ENCODE peak calls at places on chromosomes 7 and 10, in four cellular contexts. V is tibial nerve, F is IMR-90, A is A549. N is an unnamed sample.
A peak's percentile ranks its signal among the peaks of the same experiment; 100 is the strongest.

GRCh38 chr10:95430231-95430951 is 130.8 kb downstream of the SORBS1 start:
- DNase-seq in A (peak; percentile 70), F (peak; percentile 44), V (peak; percentile 45), N (peak; percentile 25)

GRCh38 chr10:111348049-111348448 is 271.2 kb downstream of the ADRA2A start:
- DNase-seq in F (no peak), V (no peak), A (no peak), N (no peak)

GRCh38 chr7:79778786-79779382 is 325.4 kb upstream of the MAGI2 start:
- DNase-seq in A (no peak), V (no peak), F (peak; percentile 94), N (no peak)

GRCh38 chr7:116337800-116338199 is 127.5 kb downstream of the TES start:
- DNase-seq in V (no peak), A (no peak), F (peak; percentile 65), N (no peak)

GRCh38 chr7:150793569-150794238 is 6.5 kb downstream of the TMEM176B start:
- DNase-seq in V (no peak), A (no peak), F (no peak), N (no peak)

GRCh38 chr7:22255834-22256233 is 101.1 kb downstream of the RAPGEF5 start:
- DNase-seq in F (no peak), V (no peak), A (no peak), N (no peak)

GRCh38 chr7:51226042-51226755 is 90.4 kb downstream of the COBL start:
- DNase-seq in V (no peak), A (no peak), F (no peak), N (no peak)

GRCh38 chr10:72353028-72353962 is 1.4 kb downstream of the DNAJB12 start:
- DNase-seq in V (no peak), F (peak; percentile 40), A (peak; percentile 36), N (no peak)

GRCh38 chr10:77641344-77641743 is 3.7 kb upstream of the KCNMA1 start:
- DNase-seq in A (no peak), V (no peak), F (no peak), N (no peak)

GRCh38 chr7:132618271-132618955 is 42.1 kb upstream of the PLXNA4 start:
- DNase-seq in V (no peak), A (no peak), F (no peak), N (no peak)
- H3K27ac ChIP-seq in V (no peak overlapping the region), A (no peak overlapping the region), F (no peak overlapping the region), N (no peak overlapping the region)

GRCh38 chr10:128934492-128934891 is 532.5 kb upstream of the MGMT start:
- DNase-seq in V (no peak), A (no peak), F (no peak), N (no peak)
- TF ChIP-seq POLR2A in V (no peak), A (no peak), F (no peak), N (no peak)

GRCh38 chr10:74055383-74056065 is 57.6 kb downstream of the VCL start:
- DNase-seq in V (no peak), F (no peak), A (no peak), N (no peak)
- H3K4me3 ChIP-seq in V (no peak overlapping the region), F (no peak overlapping the region), A (no peak overlapping the region), N (no peak overlapping the region)

GRCh38 chr10:113937258-113937657 is 82.8 kb downstream of the NHLRC2 start:
- DNase-seq in A (no peak), F (no peak), V (no peak), N (no peak)

GRCh38 chr10:113933894-113934532 is 79.6 kb downstream of the NHLRC2 start:
- DNase-seq in F (no peak), V (no peak), A (no peak), N (no peak)

GRCh38 chr10:113939212-113939860 is 84.9 kb downstream of the NHLRC2 start:
- DNase-seq in A (no peak), V (no peak), F (no peak), N (no peak)

GRCh38 chr10:113941140-113941539 is 86.7 kb downstream of the NHLRC2 start:
- DNase-seq in F (no peak), A (no peak), V (no peak), N (no peak)

GRCh38 chr10:113937756-113938155 is 83.3 kb downstream of the NHLRC2 start:
- DNase-seq in F (no peak), V (no peak), A (no peak), N (no peak)
- H3K27ac ChIP-seq in F (no peak overlapping the region), V (no peak overlapping the region), A (no peak overlapping the region), N (no peak overlapping the region)

GRCh38 chr7:7969306-7970112 is 913 bp downstream of the GLCCI1 start:
- DNase-seq in A (peak; percentile 34), F (peak; percentile 40), V (peak; percentile 24), N (peak; percentile 62)
- TF ChIP-seq POLR2A in A (peak; percentile 28), F (no peak), V (no peak), N (no peak)

DNA sequence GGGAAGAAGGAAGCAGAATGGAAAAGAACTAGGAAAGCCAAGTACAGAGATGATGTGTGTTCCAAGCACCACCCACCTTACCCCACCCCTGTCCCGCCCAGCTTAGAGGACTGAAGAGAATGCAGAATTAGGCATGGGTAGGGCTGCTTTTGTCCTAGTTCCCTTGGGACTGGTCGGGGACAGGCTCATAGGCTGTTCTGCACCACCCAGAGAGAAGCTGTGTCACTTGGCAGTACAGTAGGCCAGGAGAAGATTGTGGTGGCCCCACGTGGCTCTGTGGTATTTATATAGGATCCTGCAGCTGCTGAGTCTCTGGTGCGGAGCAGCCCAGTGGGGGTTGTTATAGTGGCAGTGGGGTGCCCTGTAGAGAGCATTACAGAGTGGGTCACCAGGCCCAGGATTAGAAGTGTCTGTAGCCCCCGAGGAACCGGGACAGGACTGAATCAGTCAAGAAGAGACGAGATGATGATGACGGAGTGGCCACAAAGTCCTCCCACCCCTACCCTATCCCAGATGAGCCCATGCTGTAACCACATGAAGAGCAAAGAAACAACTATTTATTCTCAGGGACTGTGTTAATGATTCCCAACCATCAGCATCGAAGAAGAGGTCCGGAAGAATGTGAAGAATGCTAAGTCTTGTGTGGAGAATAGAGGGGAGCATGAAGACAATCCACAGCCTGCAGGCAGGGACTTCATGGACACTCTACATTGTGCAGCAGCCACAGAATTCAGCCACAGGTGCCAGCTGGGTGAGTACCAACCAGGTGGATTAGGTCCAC is 88.9 kb downstream of the C1GALT1 start:
- DNase-seq in V (no peak), F (no peak), A (no peak), N (no peak)
- H3K4me3 ChIP-seq in V (no peak overlapping the region), F (no peak overlapping the region), A (no peak overlapping the region), N (no peak overlapping the region)

DNA sequence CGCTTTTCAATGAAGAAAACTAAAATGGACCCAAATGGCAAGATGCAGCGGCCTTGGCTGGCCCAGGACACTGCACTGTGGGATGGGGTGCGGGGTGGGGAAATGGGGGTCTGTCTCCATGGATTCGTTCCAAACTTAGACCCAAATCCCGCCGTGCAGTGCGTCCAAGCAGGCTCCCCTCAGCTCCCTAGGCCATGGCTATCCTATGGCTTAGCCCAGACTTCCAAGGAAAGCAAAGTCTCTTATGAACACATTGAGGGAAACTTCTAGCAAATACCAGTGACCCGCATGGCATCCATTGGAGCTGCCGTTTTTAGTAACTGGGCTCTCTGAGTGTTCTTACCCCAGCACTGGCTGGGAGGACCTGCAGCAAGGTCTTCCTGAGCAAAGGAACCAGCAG is 122.5 kb downstream of the EBF3 start:
- DNase-seq in F (no peak), V (no peak), A (no peak), N (no peak)
- H3K27ac ChIP-seq in F (no peak overlapping the region), V (no peak overlapping the region), A (no peak overlapping the region), N (no peak overlapping the region)

DNA sequence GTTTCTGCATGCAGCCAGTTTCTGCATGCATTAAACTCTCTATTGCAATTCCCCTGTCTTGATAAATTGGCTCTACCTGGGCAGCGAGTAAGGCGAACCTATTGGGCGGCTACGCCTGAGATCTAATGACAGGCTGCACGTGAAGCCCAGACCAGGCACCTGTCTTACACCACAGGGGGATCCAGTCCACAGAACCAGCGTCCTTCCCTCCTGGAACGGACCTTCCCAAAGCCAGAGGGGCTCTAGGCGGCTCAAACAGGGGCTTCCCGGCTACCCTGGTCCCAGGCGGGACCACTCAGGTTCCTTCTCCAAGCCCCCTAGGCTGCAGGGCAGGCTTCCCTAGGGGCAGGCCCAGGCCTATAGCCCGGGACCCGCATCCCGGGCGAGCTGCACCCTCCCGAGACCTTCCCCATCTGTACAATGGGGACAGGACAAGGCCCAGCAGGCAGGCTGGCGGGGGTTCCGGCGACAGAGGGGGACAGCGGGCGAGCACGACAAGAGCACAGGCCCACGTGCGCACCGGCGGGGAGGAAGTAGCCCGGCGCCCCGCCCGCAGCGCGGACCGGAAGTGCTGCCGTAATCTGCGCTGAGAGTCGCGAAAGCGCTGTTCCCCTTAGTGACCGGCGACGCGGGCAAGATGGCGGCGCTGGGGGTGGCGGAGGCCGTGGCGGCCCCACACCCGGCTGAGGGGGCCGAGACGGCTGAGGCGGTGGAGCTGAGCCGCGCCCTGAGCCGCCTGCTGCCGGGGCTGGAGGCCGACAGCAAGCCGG is at the start of gene DNAAF5:
- DNase-seq in F (peak; percentile 81), V (peak; percentile 63), A (peak; percentile 81), N (peak; percentile 91)
- TF ChIP-seq POLR2A in F (no peak), V (no peak), A (peak; percentile 54), N (no peak)

GRCh38 chr10:42952358-42952757 is 124.5 kb upstream of the RET start:
- DNase-seq in A (no peak), F (no peak), V (no peak), N (peak; percentile 13)

GRCh38 chr10:42949287-42949686 is 127.6 kb upstream of the RET start:
- DNase-seq in V (no peak), A (no peak), F (no peak), N (no peak)

GRCh38 chr10:42952931-42953683 is 123.8 kb upstream of the RET start:
- DNase-seq in F (no peak), A (no peak), V (no peak), N (no peak)

GRCh38 chr10:42951486-42952251 is 125.2 kb upstream of the RET start:
- DNase-seq in A (no peak), V (no peak), F (no peak), N (peak; percentile 14)

DNA sequence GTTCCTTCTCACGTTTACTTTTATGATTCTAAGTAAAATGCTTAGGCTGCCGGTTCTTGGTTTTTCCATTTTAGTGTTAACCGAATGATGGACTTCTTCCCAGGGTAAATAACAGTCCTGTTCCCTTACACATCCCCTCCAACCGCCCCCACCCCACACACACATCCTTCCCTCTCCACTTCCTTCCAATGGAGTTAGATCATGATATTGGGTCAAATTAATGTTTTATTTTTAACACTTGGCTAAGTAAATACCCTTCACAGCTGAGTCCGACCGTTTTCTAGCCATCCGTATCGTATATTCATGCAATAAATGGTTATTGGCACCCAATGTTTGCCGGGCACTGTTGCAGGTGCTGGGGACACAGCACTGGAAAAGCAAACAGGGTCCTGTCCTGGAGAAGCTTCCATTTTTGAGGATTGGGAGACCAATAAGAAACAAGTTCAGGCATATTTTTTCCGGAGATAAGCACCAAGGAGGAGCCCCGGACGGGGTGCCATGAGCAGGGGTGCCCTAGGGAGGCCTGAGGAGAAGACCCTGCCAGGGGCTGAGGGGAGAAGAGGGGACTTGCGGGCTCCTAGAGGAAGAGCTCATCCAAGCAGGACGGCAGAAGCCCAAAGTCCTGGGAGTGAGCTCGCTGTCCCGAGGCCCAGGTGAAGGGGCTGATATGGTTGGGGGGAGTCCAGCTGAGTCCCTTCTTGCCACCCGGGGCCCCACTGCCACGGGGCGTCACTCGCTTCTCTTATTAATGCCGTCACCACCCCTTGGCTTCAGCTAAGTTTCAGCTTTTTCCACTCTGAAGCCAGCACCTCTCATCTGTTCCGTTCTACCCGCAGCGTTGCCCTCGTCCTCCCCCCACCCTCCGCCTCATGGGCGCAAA is 126.0 kb upstream of the RET start:
- DNase-seq in V (no peak), F (no peak), A (no peak), N (peak; percentile 29)
- H3K4me3 ChIP-seq in V (no peak overlapping the region), F (no peak overlapping the region), A (no peak overlapping the region), N (no peak overlapping the region)

GRCh38 chr7:47248797-47249196 is 333.1 kb downstream of the TNS3 start:
- DNase-seq in F (no peak), A (no peak), V (no peak), N (no peak)
- H3K27ac ChIP-seq in F (no peak overlapping the region), A (no peak overlapping the region), V (no peak overlapping the region), N (no peak overlapping the region)